ENCODE peak calls at places on chromosomes 1 and 21, in six cellular contexts. H is ovary, J is thoracic aorta, N is stomach, O is GM23338, F is pancreas. Q is an unnamed sample. For H3K4me1, the result is how much of the 10 kb centered on the place peaks cover.

GRCh38 chr1:29975036-29975694 is 738.8 kb downstream of the PTPRU start:
- DNase-seq in O (peak), H (no peak), J (no peak), N (no peak), F (no peak), Q (no peak)

GRCh38 chr1:69611316-69611715 is 43.6 kb downstream of the LRRC7 start:
- DNase-seq in H (no peak), N (no peak), J (no peak), O (no peak), F (no peak), Q (no peak)

GRCh38 chr1:42529724-42530161 is 66.7 kb downstream of the CCDC30 start:
- DNase-seq in O (no peak), N (no peak), F (no peak), H (no peak), J (no peak), Q (peak)

GRCh38 chr1:144551543-144552424 is 40.9 kb upstream of the PPIAL4F start:
- DNase-seq in N (peak), O (peak), H (no peak), F (peak), J (peak), Q (peak)

GRCh38 chr1:200905411-200906052 is 10.8 kb downstream of the INAVA start:
- DNase-seq in H (no peak), F (no peak), O (no peak), J (no peak), N (no peak), Q (no peak)

GRCh38 chr21:40335689-40336088 is 468.5 kb downstream of the PCP4 start:
- DNase-seq in F (no peak), H (no peak), O (peak), N (no peak), J (no peak), Q (no peak)

GRCh38 chr1:11934295-11935039 is at the start of gene PLOD1:
- DNase-seq in O (peak), F (peak), J (peak), N (peak), H (peak), Q (peak)

GRCh38 chr1:201748331-201748730 is 80.6 kb upstream of the IPO9 start:
- DNase-seq in N (no peak), H (no peak), F (no peak), J (peak), O (peak), Q (no peak)

GRCh38 chr1:68198752-68199151 is 33.6 kb downstream of the WLS start:
- DNase-seq in H (no peak), O (no peak), J (no peak), N (no peak), F (no peak), Q (no peak)

GRCh38 chr1:178931843-178932551 is 61.1 kb upstream of the ANGPTL1 start:
- DNase-seq in O (no peak), F (no peak), J (peak), N (no peak), H (peak), Q (peak)

GRCh38 chr1:48931571-48932251 is 155.0 kb upstream of the BEND5 start:
- DNase-seq in F (no peak), N (peak), O (peak), J (no peak), H (no peak), Q (no peak)

GRCh38 chr21:14591882-14592281 is 45.8 kb upstream of the SAMSN1 start:
- DNase-seq in O (no peak), N (peak), H (no peak), F (no peak), J (no peak), Q (peak)

GRCh38 chr1:116754203-116754977 is at the start of gene CD2:
- DNase-seq in J (no peak), F (no peak), H (no peak), O (no peak), N (peak), Q (no peak)
- H3K4me3 ChIP-seq in J (peak), F (no peak), H (no peak), O (no peak), N (peak), Q (peak)

GRCh38 chr21:22125581-22125980 is 1127.4 kb downstream of the NCAM2 start:
- DNase-seq in O (no peak), N (no peak), H (no peak), J (no peak), F (no peak), Q (no peak)
- H3K4me1 ChIP-seq in O (under half), N (under half), H (under half), J (under half), F (under half), Q (under half)

GRCh38 chr1:184485731-184486723 is 99.2 kb downstream of the C1orf21 start:
- DNase-seq in N (no peak), F (no peak), O (no peak), J (no peak), H (no peak), Q (no peak)

GRCh38 chr1:184479435-184480202 is 92.8 kb downstream of the C1orf21 start:
- DNase-seq in H (no peak), N (no peak), J (no peak), F (no peak), O (no peak), Q (peak)

GRCh38 chr1:184482113-184482512 is 95.3 kb downstream of the C1orf21 start:
- DNase-seq in F (no peak), H (peak), N (peak), O (no peak), J (no peak), Q (no peak)

GRCh38 chr1:184480711-184481110 is 93.9 kb downstream of the C1orf21 start:
- DNase-seq in O (peak), N (no peak), F (no peak), J (no peak), H (no peak), Q (no peak)

GRCh38 chr1:184483101-184483813 is 96.4 kb downstream of the C1orf21 start:
- DNase-seq in N (peak), H (no peak), J (no peak), O (no peak), F (peak), Q (peak)
- TF ChIP-seq CTCF in N (no peak), H (no peak), J (no peak), O (peak), F (peak), Q (no peak)

GRCh38 chr1:24554714-24555113 is 1.2 kb upstream of the NCMAP start:
- DNase-seq in J (no peak), N (no peak), F (no peak), O (no peak), H (peak), Q (no peak)

GRCh38 chr1:24557220-24557619 is 1.3 kb downstream of the NCMAP start:
- DNase-seq in J (no peak), O (no peak), F (no peak), H (peak), N (no peak), Q (no peak)

GRCh38 chr1:24556414-24556795 is 518 bp downstream of the NCMAP start:
- DNase-seq in J (no peak), N (no peak), F (no peak), O (no peak), H (no peak), Q (no peak)

GRCh38 chr1:24553931-24554330 is 2.0 kb upstream of the NCMAP start:
- DNase-seq in J (no peak), N (no peak), H (no peak), O (no peak), F (no peak), Q (no peak)

GRCh38 chr1:24555591-24556413 is at the start of gene NCMAP:
- DNase-seq in F (peak), J (no peak), N (peak), O (peak), H (peak), Q (peak)
- H3K4me3 ChIP-seq in F (peak), J (peak), N (peak), O (peak), H (no peak), Q (no peak)

DNA sequence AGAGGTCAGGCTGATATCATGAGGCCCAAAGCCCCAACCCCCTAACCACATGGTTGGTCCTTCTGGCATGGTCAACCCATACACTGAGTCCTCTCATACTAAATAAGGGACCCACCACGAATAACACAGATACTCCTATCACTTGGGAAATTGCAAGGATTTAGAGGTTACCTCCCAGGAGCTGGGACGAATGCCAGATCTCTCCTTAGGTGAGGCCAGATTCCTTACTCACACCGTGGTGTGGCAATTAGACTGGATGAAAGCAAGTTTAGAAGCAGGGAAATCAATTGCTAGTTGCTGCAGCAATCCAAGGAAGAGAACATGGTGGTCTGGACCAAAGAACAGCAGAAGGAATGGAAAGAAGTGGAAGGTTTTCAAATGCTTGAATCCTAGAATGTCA is 60.1 kb downstream of the IER5 start:
- DNase-seq in N (no peak), H (no peak), O (no peak), F (no peak), J (no peak), Q (no peak)
- H3K4me1 ChIP-seq in N (under half), H (under half), O (under half), F (under half), J (under half), Q (under half)

DNA sequence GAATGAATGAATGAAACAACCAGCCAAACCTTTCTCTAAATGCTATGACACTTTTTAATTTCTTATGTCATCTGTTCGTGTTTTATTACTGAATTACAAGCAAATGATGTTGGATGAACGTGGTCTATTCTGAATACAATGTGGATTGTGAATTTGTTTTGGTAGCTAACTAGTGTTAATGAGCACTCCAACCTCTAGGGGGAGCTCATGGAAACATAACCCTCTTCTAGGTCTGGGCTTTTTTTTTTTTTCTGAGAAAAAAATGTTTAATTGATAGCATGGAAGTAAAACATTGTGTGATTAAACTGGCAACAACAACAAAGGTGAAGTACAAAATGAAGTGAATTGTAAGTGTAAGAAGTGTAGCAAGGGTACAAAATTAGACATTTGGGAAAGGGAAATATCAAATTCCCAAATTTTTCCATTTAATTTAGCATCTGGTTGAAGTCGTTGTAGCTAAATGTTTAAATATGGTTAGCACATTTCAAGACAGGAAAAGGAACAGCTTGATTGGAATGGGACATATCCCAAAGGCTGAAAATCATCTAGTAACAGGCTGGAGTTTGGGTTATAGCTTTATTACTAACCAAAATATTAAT is 42.6 kb upstream of the PTGS2 start:
- DNase-seq in F (no peak), J (no peak), N (no peak), O (peak), H (no peak), Q (peak)
- TF ChIP-seq CTCF in F (no peak), J (peak), N (peak), O (peak), H (no peak), Q (peak)

Q was measured in mucosa of descending colon.